ENCODE peak calls at places on chromosome 5, in five cellular contexts. P is fibroblast of lung, V is upper lobe of right lung, J is PC-9, Z is Caco-2. X is an unnamed sample.
A peak's percentile ranks its signal among the peaks of the same experiment; 100 is the strongest.

GRCh38 chr5:43006411-43007202 is 33.5 kb downstream of the ANXA2R start:
- DNase-seq in V (no peak), P (peak; percentile 68), Z (no peak), J (no peak), X (no peak)

GRCh38 chr5:53930457-53930856 is 370.0 kb downstream of the NDUFS4 start:
- DNase-seq in P (peak; percentile 49), V (no peak), Z (no peak), J (no peak), X (no peak)

GRCh38 chr5:69006030-69006429 is 87.8 kb upstream of the SLC30A5 start:
- DNase-seq in J (no peak), P (no peak), V (no peak), Z (no peak), X (no peak)

GRCh38 chr5:97142521-97143254 is at the start of gene LIX1:
- DNase-seq in V (no peak), P (peak; percentile 38), J (peak; percentile 26), Z (peak; percentile 63), X (peak; percentile 20)

GRCh38 chr5:33737284-33737683 is 154.5 kb downstream of the ADAMTS12 start:
- DNase-seq in V (no peak), P (no peak), Z (no peak), J (no peak), X (no peak)

GRCh38 chr5:162768962-162769464 is 668.4 kb upstream of the CCNG1 start:
- DNase-seq in V (no peak), J (no peak), Z (no peak), P (no peak), X (no peak)

GRCh38 chr5:136004436-136004835 is 24.4 kb upstream of the TGFBI start:
- DNase-seq in P (peak; percentile 83), Z (no peak), J (no peak), V (no peak), X (no peak)

GRCh38 chr5:139749242-139749641 is 46.4 kb upstream of the PSD2 start:
- DNase-seq in Z (no peak), P (no peak), V (no peak), J (no peak), X (no peak)

GRCh38 chr5:44909009-44909408 is 100.3 kb downstream of the MRPS30 start:
- DNase-seq in V (no peak), P (peak; percentile 10), Z (no peak), J (no peak), X (no peak)

GRCh38 chr5:4020386-4020785 is 424.8 kb downstream of the IRX1 start:
- DNase-seq in Z (no peak), J (no peak), P (peak; percentile 3), V (no peak), X (no peak)

GRCh38 chr5:82406200-82406773 is 128.1 kb upstream of the RPS23 start:
- DNase-seq in V (no peak), J (peak; percentile 53), Z (no peak), P (peak; percentile 96), X (no peak)

GRCh38 chr5:119327018-119327417 is 28.8 kb upstream of the TNFAIP8 start:
- DNase-seq in P (peak; percentile 47), V (no peak), Z (no peak), J (no peak), X (no peak)

GRCh38 chr5:135578685-135579341 is at the start of gene CXCL14:
- DNase-seq in V (peak; percentile 71), J (no peak), P (peak; percentile 87), Z (no peak), X (no peak)

GRCh38 chr5:80346055-80346454 is 26.3 kb downstream of the SPZ1 start:
- DNase-seq in Z (peak; percentile 59), V (no peak), P (no peak), J (peak; percentile 18), X (no peak)

GRCh38 chr5:59525957-59526356 is 367.6 kb downstream of the PDE4D start:
- DNase-seq in P (peak; percentile 89), Z (no peak), J (no peak), V (no peak), X (no peak)

GRCh38 chr5:16574789-16575785 is 41.7 kb downstream of the RETREG1 start:
- DNase-seq in J (no peak), V (no peak), P (peak; percentile 93), Z (no peak), X (no peak)

GRCh38 chr5:62385136-62385535 is 18.6 kb downstream of the DIMT1 start:
- DNase-seq in V (no peak), P (no peak), Z (no peak), J (no peak), X (no peak)

GRCh38 chr5:81154725-81155124 is 78.4 kb upstream of the CKMT2 start:
- DNase-seq in P (no peak), J (no peak), Z (no peak), V (no peak), X (no peak)

GRCh38 chr5:84393969-84394368 is 9.3 kb upstream of the EDIL3 start:
- DNase-seq in J (peak; percentile 65), Z (no peak), P (peak; percentile 92), V (no peak), X (no peak)

GRCh38 chr5:77915346-77915745 is 139.2 kb upstream of the TBCA start:
- DNase-seq in P (no peak), Z (no peak), J (no peak), V (no peak), X (no peak)

GRCh38 chr5:72160299-72160698 is 53.0 kb downstream of the MAP1B start:
- DNase-seq in Z (no peak), P (peak; percentile 93), V (no peak), J (no peak), X (no peak)

GRCh38 chr5:77223653-77224052 is 13.2 kb downstream of the PDE8B start:
- DNase-seq in V (no peak), Z (no peak), P (no peak), J (no peak), X (no peak)

GRCh38 chr5:171288066-171288465 is 21.0 kb upstream of the TLX3 start:
- DNase-seq in P (peak; percentile 69), J (no peak), Z (no peak), V (no peak), X (no peak)

GRCh38 chr5:1511037-1511436 is 12.7 kb downstream of the LPCAT1 start:
- DNase-seq in J (no peak), V (peak; percentile 66), P (no peak), Z (peak; percentile 26), X (no peak)

DNA sequence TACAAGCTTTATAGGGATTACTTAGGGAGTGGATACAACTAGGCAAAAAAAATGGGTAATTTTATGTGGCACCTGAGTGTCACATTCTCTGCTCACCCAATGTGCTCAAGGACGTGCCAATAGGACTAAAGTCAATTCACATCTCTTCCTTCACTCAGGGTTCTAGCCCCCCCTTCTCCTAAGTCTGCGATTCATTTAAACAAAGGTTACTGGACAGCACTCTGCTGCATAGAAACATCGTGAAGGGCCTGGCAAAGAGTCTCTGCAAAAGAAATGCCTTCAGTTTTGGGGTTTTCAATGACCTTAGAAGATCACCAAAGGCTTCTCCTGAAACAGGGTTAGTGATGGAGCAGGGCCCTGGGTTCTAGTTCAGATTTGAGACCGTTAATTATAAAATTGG is 142.3 kb downstream of the TSSK1B start:
- DNase-seq in J (no peak), Z (no peak), V (no peak), P (no peak), X (no peak)
- H3K4me3 ChIP-seq in J (no peak overlapping the region), Z (no peak overlapping the region), V (peak overlapping the region; percentile 63), P (peak overlapping the region; percentile 72), X (peak overlapping the region; percentile 51)

DNA sequence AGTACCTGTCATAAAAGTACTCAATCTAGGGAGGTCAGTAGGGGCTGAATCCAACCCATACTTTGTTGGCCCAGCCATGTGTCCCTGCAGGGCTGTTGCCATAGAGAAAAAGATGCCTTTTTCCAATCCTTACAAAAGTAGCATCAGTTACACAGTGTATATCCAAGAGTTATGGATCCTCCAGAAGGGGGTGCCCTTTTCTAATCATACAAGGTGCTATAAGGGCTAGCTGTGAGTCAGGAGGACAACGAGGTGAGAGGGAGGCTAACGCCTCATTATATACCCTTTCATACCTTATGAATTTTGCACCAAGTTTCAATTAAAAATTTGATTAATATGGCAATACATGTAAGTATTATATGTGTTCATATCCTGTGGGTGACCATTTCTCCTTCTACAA is 4.8 kb downstream of the KIAA0825 start:
- DNase-seq in Z (no peak), P (peak; percentile 1), V (no peak), J (no peak), X (no peak)
- TF ChIP-seq CTCF in Z (peak; percentile 33), P (peak; percentile 31), V (no peak), J (no peak), X (peak; percentile 15)

GRCh38 chr5:10564838-10565784 is 1.2 kb downstream of the ANKRD33B start:
- DNase-seq in V (peak; percentile 71), Z (no peak), J (peak; percentile 36), P (peak; percentile 14), X (no peak)

GRCh38 chr5:10567181-10567591 is 3.3 kb downstream of the ANKRD33B start:
- DNase-seq in P (peak; percentile 47), V (no peak), J (no peak), Z (no peak), X (no peak)

GRCh38 chr5:10565785-10566506 is 2.1 kb downstream of the ANKRD33B start:
- DNase-seq in Z (no peak), V (no peak), J (peak; percentile 65), P (no peak), X (no peak)

GRCh38 chr5:10567781-10568321 is 4.0 kb downstream of the ANKRD33B start:
- DNase-seq in Z (no peak), P (peak; percentile 45), J (no peak), V (no peak), X (no peak)

GRCh38 chr5:10566556-10567068 is 2.7 kb downstream of the ANKRD33B start:
- DNase-seq in V (no peak), J (no peak), P (no peak), Z (no peak), X (no peak)
- H3K4me3 ChIP-seq in V (peak overlapping the region; percentile 8), J (peak overlapping the region; percentile 17), P (peak overlapping the region; percentile 87), Z (no peak overlapping the region), X (peak overlapping the region; percentile 85)

GRCh38 chr5:141476132-141476909 is 555 bp downstream of the PCDHGC3 start:
- DNase-seq in V (peak; percentile 72), Z (no peak), P (peak; percentile 85), J (peak; percentile 16), X (peak; percentile 50)

GRCh38 chr5:141479776-141480175 is 4.0 kb downstream of the PCDHGC3 start:
- DNase-seq in V (no peak), J (no peak), Z (no peak), P (no peak), X (no peak)

GRCh38 chr5:141477815-141478214 is 2.0 kb downstream of the PCDHGC3 start:
- DNase-seq in V (no peak), P (no peak), Z (no peak), J (no peak), X (no peak)

GRCh38 chr5:141477169-141477568 is 1.4 kb downstream of the PCDHGC3 start:
- DNase-seq in Z (no peak), J (no peak), P (no peak), V (no peak), X (no peak)

DNA sequence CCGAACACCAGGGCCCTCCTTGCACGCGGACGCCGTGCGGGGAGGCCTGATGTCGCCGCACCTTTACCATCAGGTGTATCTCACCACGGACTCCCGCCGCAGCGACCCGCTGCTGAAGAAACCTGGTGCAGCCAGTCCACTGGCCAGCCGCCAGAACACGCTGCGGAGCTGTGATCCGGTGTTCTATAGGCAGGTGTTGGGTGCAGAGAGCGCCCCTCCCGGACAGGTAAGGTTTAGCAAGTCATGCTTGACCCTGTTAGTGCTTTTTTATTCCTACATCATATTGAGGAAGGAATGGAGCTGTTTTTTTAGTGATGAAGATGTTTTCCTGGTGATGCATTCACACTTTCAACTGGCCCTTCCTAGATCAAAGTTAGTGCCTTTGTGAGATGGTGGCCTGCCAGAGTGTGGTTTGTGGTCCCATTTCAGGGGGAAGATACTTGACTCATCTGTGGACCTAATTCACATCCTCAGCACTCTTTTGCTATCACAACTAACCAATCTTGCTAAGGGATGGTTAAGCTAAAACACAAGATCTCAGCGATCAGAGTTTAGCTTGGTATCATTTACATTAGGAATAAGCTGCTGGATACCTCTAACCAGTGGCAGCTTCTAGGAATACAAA is 2.7 kb downstream of the PCDHGC3 start:
- DNase-seq in Z (no peak), V (peak; percentile 91), P (peak; percentile 50), J (peak; percentile 33), X (no peak)
- TF ChIP-seq CTCF in Z (no peak), V (peak; percentile 46), P (peak; percentile 32), J (peak; percentile 40), X (peak; percentile 29)